ENCODE peak calls at places on chromosomes 2 and 18, in five cellular contexts. One of them, this sample, is unnamed.

GRCh38 chr2:221096651-221097567 is 475.2 kb downstream of the EPHA4 start:
- DNase-seq in SK-MEL-5: no peak
- DNase-seq in astrocyte of the hippocampus: peak; percentile 42
- DNase-seq in Kasumi-1: no peak
- DNase-seq in cardiac muscle cell: no peak
- DNase-seq in this sample: no peak

GRCh38 chr18:48713302-48713701 is 174.5 kb downstream of the CTIF start:
- DNase-seq in Kasumi-1: no peak
- DNase-seq in cardiac muscle cell: no peak
- DNase-seq in SK-MEL-5: no peak
- DNase-seq in astrocyte of the hippocampus: no peak
- DNase-seq in this sample: no peak

GRCh38 chr18:57898506-57899124 is 95.5 kb upstream of the ATP8B1 start:
- DNase-seq in astrocyte of the hippocampus: peak; percentile 59
- DNase-seq in Kasumi-1: peak; percentile 21
- DNase-seq in SK-MEL-5: no peak
- DNase-seq in cardiac muscle cell: no peak
- DNase-seq in this sample: no peak

GRCh38 chr2:201452856-201453643 is 1.5 kb downstream of the STRADB start:
- DNase-seq in Kasumi-1: no peak
- DNase-seq in cardiac muscle cell: no peak
- DNase-seq in SK-MEL-5: no peak
- DNase-seq in astrocyte of the hippocampus: no peak
- DNase-seq in this sample: no peak

GRCh38 chr2:85796549-85797262 is 42.9 kb downstream of the ATOH8 start:
- DNase-seq in Kasumi-1: no peak
- DNase-seq in SK-MEL-5: no peak
- DNase-seq in cardiac muscle cell: no peak
- DNase-seq in astrocyte of the hippocampus: peak; percentile 72
- DNase-seq in this sample: no peak

GRCh38 chr2:88903744-88904353 is 212.4 kb downstream of the RPIA start:
- DNase-seq in SK-MEL-5: peak; percentile 75
- DNase-seq in Kasumi-1: peak; percentile 67
- DNase-seq in cardiac muscle cell: peak; percentile 69
- DNase-seq in astrocyte of the hippocampus: peak; percentile 39
- DNase-seq in this sample: peak; percentile 53

GRCh38 chr2:232479341-232480200 is 8.1 kb downstream of the ECEL1 start:
- DNase-seq in astrocyte of the hippocampus: no peak
- DNase-seq in SK-MEL-5: no peak
- DNase-seq in Kasumi-1: no peak
- DNase-seq in cardiac muscle cell: no peak
- DNase-seq in this sample: peak; percentile 3

GRCh38 chr2:235709969-235710879 is 216.4 kb downstream of the AGAP1 start:
- DNase-seq in cardiac muscle cell: no peak
- DNase-seq in astrocyte of the hippocampus: peak; percentile 31
- DNase-seq in SK-MEL-5: no peak
- DNase-seq in Kasumi-1: no peak
- DNase-seq in this sample: no peak

GRCh38 chr18:22412502-22412901 is 5.2 kb downstream of the CTAGE1 start:
- DNase-seq in SK-MEL-5: no peak
- DNase-seq in astrocyte of the hippocampus: peak; percentile 16
- DNase-seq in Kasumi-1: no peak
- DNase-seq in cardiac muscle cell: no peak
- DNase-seq in this sample: no peak

GRCh38 chr2:156883828-156884615 is 373.5 kb upstream of the GALNT5 start:
- DNase-seq in SK-MEL-5: no peak
- DNase-seq in Kasumi-1: no peak
- DNase-seq in cardiac muscle cell: no peak
- DNase-seq in astrocyte of the hippocampus: peak; percentile 16
- DNase-seq in this sample: peak; percentile 30

GRCh38 chr2:70905443-70905842 is 30.3 kb upstream of the ATP6V1B1 start:
- DNase-seq in cardiac muscle cell: no peak
- DNase-seq in SK-MEL-5: no peak
- DNase-seq in astrocyte of the hippocampus: no peak
- DNase-seq in Kasumi-1: no peak
- DNase-seq in this sample: no peak

GRCh38 chr2:22043784-22044183 is 920.0 kb downstream of the TDRD15 start:
- DNase-seq in SK-MEL-5: no peak
- DNase-seq in astrocyte of the hippocampus: no peak
- DNase-seq in Kasumi-1: no peak
- DNase-seq in cardiac muscle cell: no peak
- DNase-seq in this sample: no peak

GRCh38 chr2:233247744-233248143 is 3.7 kb upstream of the ATG16L1 start:
- DNase-seq in Kasumi-1: no peak
- DNase-seq in SK-MEL-5: no peak
- DNase-seq in cardiac muscle cell: no peak
- DNase-seq in astrocyte of the hippocampus: peak; percentile 23
- DNase-seq in this sample: no peak

GRCh38 chr18:7789853-7790552 is 222.9 kb downstream of the PTPRM start:
- DNase-seq in astrocyte of the hippocampus: peak; percentile 65
- DNase-seq in Kasumi-1: peak; percentile 26
- DNase-seq in cardiac muscle cell: peak; percentile 74
- DNase-seq in SK-MEL-5: peak; percentile 69
- DNase-seq in this sample: peak; percentile 27

GRCh38 chr18:26307161-26307773 is 81.0 kb downstream of the TAF4B start:
- DNase-seq in Kasumi-1: peak; percentile 81
- DNase-seq in cardiac muscle cell: peak; percentile 66
- DNase-seq in astrocyte of the hippocampus: peak; percentile 75
- DNase-seq in SK-MEL-5: peak; percentile 70
- DNase-seq in this sample: peak; percentile 83

GRCh38 chr18:58178476-58178875 is 134.4 kb downstream of the NEDD4L start:
- DNase-seq in cardiac muscle cell: no peak
- DNase-seq in Kasumi-1: no peak
- DNase-seq in SK-MEL-5: no peak
- DNase-seq in astrocyte of the hippocampus: no peak
- DNase-seq in this sample: no peak

GRCh38 chr18:323253-323622 is 55.4 kb upstream of the THOC1 start:
- DNase-seq in cardiac muscle cell: no peak
- DNase-seq in SK-MEL-5: no peak
- DNase-seq in astrocyte of the hippocampus: peak; percentile 16
- DNase-seq in Kasumi-1: no peak
- DNase-seq in this sample: peak; percentile 37

GRCh38 chr2:51219468-51219867 is 187.5 kb upstream of the NRXN1 start:
- DNase-seq in Kasumi-1: no peak
- DNase-seq in astrocyte of the hippocampus: peak; percentile 64
- DNase-seq in cardiac muscle cell: no peak
- DNase-seq in SK-MEL-5: no peak
- DNase-seq in this sample: no peak

GRCh38 chr2:187424156-187424555 is 23.9 kb downstream of the CALCRL start:
- DNase-seq in Kasumi-1: no peak
- DNase-seq in SK-MEL-5: no peak
- DNase-seq in cardiac muscle cell: no peak
- DNase-seq in astrocyte of the hippocampus: peak; percentile 44
- DNase-seq in this sample: no peak

GRCh38 chr2:226661789-226662545 is 137.7 kb downstream of the IRS1 start:
- DNase-seq in cardiac muscle cell: no peak
- DNase-seq in astrocyte of the hippocampus: peak; percentile 96
- DNase-seq in Kasumi-1: no peak
- DNase-seq in SK-MEL-5: no peak
- DNase-seq in this sample: peak; percentile 91

This sample was measured in OCI-M1.